ENCODE peak calls at places on chromosomes 2 and 18, in nine cellular contexts. One of them, this sample, is unnamed.

GRCh38 chr18:76264073-76264472 is 231.0 kb downstream of the ZNF516 start:
- DNase-seq in tibial nerve: no peak
- DNase-seq in AG04450: no peak
- DNase-seq in CD8-positive, alpha-beta T cell: no peak
- DNase-seq in GM23338: no peak
- DNase-seq in fibroblast of lung: no peak
- DNase-seq in upper lobe of right lung: no peak
- DNase-seq in lung: no peak
- DNase-seq in mammary epithelial cell: peak; percentile 55
- DNase-seq in this sample: no peak

GRCh38 chr2:2692599-2693389 is 361.7 kb upstream of the MYT1L start:
- DNase-seq in AG04450: no peak
- DNase-seq in upper lobe of right lung: peak; percentile 19
- DNase-seq in fibroblast of lung: no peak
- DNase-seq in CD8-positive, alpha-beta T cell: no peak
- DNase-seq in tibial nerve: no peak
- DNase-seq in mammary epithelial cell: no peak
- DNase-seq in GM23338: no peak
- DNase-seq in lung: no peak
- DNase-seq in this sample: no peak

GRCh38 chr2:175111200-175111657 is 56.8 kb downstream of the ATF2 start:
- DNase-seq in lung: no peak
- DNase-seq in AG04450: no peak
- DNase-seq in GM23338: peak; percentile 84
- DNase-seq in mammary epithelial cell: peak; percentile 34
- DNase-seq in CD8-positive, alpha-beta T cell: no peak
- DNase-seq in fibroblast of lung: peak; percentile 68
- DNase-seq in tibial nerve: no peak
- DNase-seq in upper lobe of right lung: no peak
- DNase-seq in this sample: no peak

GRCh38 chr2:144350151-144350802 is 169.6 kb downstream of the ZEB2 start:
- DNase-seq in lung: no peak
- DNase-seq in upper lobe of right lung: no peak
- DNase-seq in tibial nerve: no peak
- DNase-seq in GM23338: peak; percentile 75
- DNase-seq in fibroblast of lung: peak; percentile 18
- DNase-seq in CD8-positive, alpha-beta T cell: no peak
- DNase-seq in AG04450: no peak
- DNase-seq in mammary epithelial cell: no peak
- DNase-seq in this sample: no peak

GRCh38 chr2:6993230-6993640 is 76.0 kb downstream of the RNF144A start:
- DNase-seq in CD8-positive, alpha-beta T cell: no peak
- DNase-seq in upper lobe of right lung: no peak
- DNase-seq in fibroblast of lung: no peak
- DNase-seq in mammary epithelial cell: no peak
- DNase-seq in lung: no peak
- DNase-seq in tibial nerve: peak; percentile 64
- DNase-seq in GM23338: no peak
- DNase-seq in AG04450: no peak
- DNase-seq in this sample: no peak

GRCh38 chr2:145075454-145076062 is 555.6 kb upstream of the ZEB2 start:
- DNase-seq in upper lobe of right lung: no peak
- DNase-seq in mammary epithelial cell: no peak
- DNase-seq in GM23338: no peak
- DNase-seq in tibial nerve: no peak
- DNase-seq in lung: no peak
- DNase-seq in fibroblast of lung: no peak
- DNase-seq in AG04450: no peak
- DNase-seq in CD8-positive, alpha-beta T cell: no peak
- DNase-seq in this sample: no peak

GRCh38 chr2:123061534-123061933 is 963.6 kb upstream of the CNTNAP5 start:
- DNase-seq in CD8-positive, alpha-beta T cell: no peak
- DNase-seq in upper lobe of right lung: no peak
- DNase-seq in mammary epithelial cell: no peak
- DNase-seq in fibroblast of lung: no peak
- DNase-seq in lung: no peak
- DNase-seq in tibial nerve: no peak
- DNase-seq in AG04450: no peak
- DNase-seq in GM23338: peak; percentile 16
- DNase-seq in this sample: no peak

GRCh38 chr2:44086639-44087036 is 82.0 kb upstream of the PPM1B start:
- DNase-seq in GM23338: no peak
- DNase-seq in mammary epithelial cell: no peak
- DNase-seq in fibroblast of lung: no peak
- DNase-seq in upper lobe of right lung: no peak
- DNase-seq in CD8-positive, alpha-beta T cell: no peak
- DNase-seq in tibial nerve: no peak
- DNase-seq in lung: no peak
- DNase-seq in AG04450: no peak
- DNase-seq in this sample: no peak

GRCh38 chr2:33073018-33073417 is 126.3 kb downstream of the LTBP1 start:
- DNase-seq in lung: no peak
- DNase-seq in tibial nerve: no peak
- DNase-seq in fibroblast of lung: no peak
- DNase-seq in AG04450: no peak
- DNase-seq in GM23338: no peak
- DNase-seq in upper lobe of right lung: no peak
- DNase-seq in mammary epithelial cell: peak; percentile 21
- DNase-seq in CD8-positive, alpha-beta T cell: no peak
- DNase-seq in this sample: no peak

GRCh38 chr2:12318427-12319057 is 398.2 kb upstream of the TRIB2 start:
- DNase-seq in AG04450: no peak
- DNase-seq in mammary epithelial cell: peak; percentile 93
- DNase-seq in CD8-positive, alpha-beta T cell: no peak
- DNase-seq in GM23338: no peak
- DNase-seq in tibial nerve: no peak
- DNase-seq in fibroblast of lung: no peak
- DNase-seq in upper lobe of right lung: no peak
- DNase-seq in lung: no peak
- DNase-seq in this sample: no peak

GRCh38 chr18:21997207-21998143 is 171.9 kb upstream of the GATA6 start:
- DNase-seq in tibial nerve: no peak
- DNase-seq in CD8-positive, alpha-beta T cell: no peak
- DNase-seq in fibroblast of lung: peak; percentile 62
- DNase-seq in AG04450: no peak
- DNase-seq in upper lobe of right lung: no peak
- DNase-seq in mammary epithelial cell: peak; percentile 32
- DNase-seq in GM23338: peak; percentile 78
- DNase-seq in lung: no peak
- DNase-seq in this sample: no peak

GRCh38 chr2:235048549-235048948 is 96.7 kb downstream of the SH3BP4 start:
- DNase-seq in GM23338: no peak
- DNase-seq in fibroblast of lung: peak; percentile 22
- DNase-seq in lung: no peak
- DNase-seq in upper lobe of right lung: no peak
- DNase-seq in CD8-positive, alpha-beta T cell: no peak
- DNase-seq in mammary epithelial cell: no peak
- DNase-seq in AG04450: no peak
- DNase-seq in tibial nerve: no peak
- DNase-seq in this sample: peak; percentile 57

GRCh38 chr2:172462393-172463381 is 35.3 kb downstream of the ITGA6 start:
- DNase-seq in GM23338: no peak
- DNase-seq in tibial nerve: no peak
- DNase-seq in upper lobe of right lung: no peak
- DNase-seq in lung: no peak
- DNase-seq in mammary epithelial cell: peak; percentile 83
- DNase-seq in CD8-positive, alpha-beta T cell: peak; percentile 25
- DNase-seq in AG04450: no peak
- DNase-seq in fibroblast of lung: no peak
- DNase-seq in this sample: no peak
- TF ChIP-seq CTCF in GM23338: no peak
- TF ChIP-seq CTCF in tibial nerve: peak; percentile 22
- TF ChIP-seq CTCF in upper lobe of right lung: no peak
- TF ChIP-seq CTCF in lung: no peak
- TF ChIP-seq CTCF in mammary epithelial cell: no peak
- TF ChIP-seq CTCF in CD8-positive, alpha-beta T cell: peak; percentile 14
- TF ChIP-seq CTCF in AG04450: no peak
- TF ChIP-seq CTCF in fibroblast of lung: no peak
- TF ChIP-seq CTCF in this sample: no peak

GRCh38 chr2:164567335-164567989 is 53.8 kb downstream of the GRB14 start:
- DNase-seq in fibroblast of lung: no peak
- DNase-seq in lung: no peak
- DNase-seq in mammary epithelial cell: no peak
- DNase-seq in GM23338: no peak
- DNase-seq in CD8-positive, alpha-beta T cell: no peak
- DNase-seq in tibial nerve: no peak
- DNase-seq in AG04450: no peak
- DNase-seq in upper lobe of right lung: no peak
- DNase-seq in this sample: no peak

GRCh38 chr2:164569334-164569733 is 51.9 kb downstream of the GRB14 start:
- DNase-seq in mammary epithelial cell: no peak
- DNase-seq in upper lobe of right lung: no peak
- DNase-seq in fibroblast of lung: no peak
- DNase-seq in lung: no peak
- DNase-seq in CD8-positive, alpha-beta T cell: no peak
- DNase-seq in tibial nerve: no peak
- DNase-seq in AG04450: no peak
- DNase-seq in GM23338: no peak
- DNase-seq in this sample: no peak

GRCh38 chr2:164574931-164575330 is 46.4 kb downstream of the GRB14 start:
- DNase-seq in AG04450: no peak
- DNase-seq in fibroblast of lung: no peak
- DNase-seq in upper lobe of right lung: no peak
- DNase-seq in lung: no peak
- DNase-seq in tibial nerve: no peak
- DNase-seq in mammary epithelial cell: no peak
- DNase-seq in CD8-positive, alpha-beta T cell: no peak
- DNase-seq in GM23338: no peak
- DNase-seq in this sample: no peak

GRCh38 chr2:164568317-164568716 is 53.0 kb downstream of the GRB14 start:
- DNase-seq in upper lobe of right lung: no peak
- DNase-seq in CD8-positive, alpha-beta T cell: no peak
- DNase-seq in lung: no peak
- DNase-seq in AG04450: no peak
- DNase-seq in fibroblast of lung: no peak
- DNase-seq in mammary epithelial cell: no peak
- DNase-seq in GM23338: no peak
- DNase-seq in tibial nerve: no peak
- DNase-seq in this sample: no peak

DNA sequence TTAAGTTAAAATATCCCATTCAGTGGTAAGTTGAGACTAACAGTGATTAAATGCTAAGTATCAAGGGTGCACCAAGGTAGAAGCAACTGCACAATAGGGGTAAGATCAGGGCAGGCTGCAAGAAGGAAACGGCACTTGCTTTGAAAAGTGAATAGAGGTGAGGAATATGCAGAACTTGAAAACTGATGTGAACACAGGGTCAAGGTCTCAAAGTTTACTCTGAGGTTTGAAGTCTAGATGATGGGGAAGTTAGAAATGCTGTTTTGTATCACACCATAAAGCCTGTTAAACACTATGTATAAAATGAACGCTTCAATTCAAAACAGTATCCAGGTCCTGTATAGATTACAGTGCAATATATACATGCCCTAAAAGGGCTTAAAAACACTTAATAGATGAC is 50.8 kb downstream of the GRB14 start:
- DNase-seq in fibroblast of lung: no peak
- DNase-seq in CD8-positive, alpha-beta T cell: no peak
- DNase-seq in tibial nerve: no peak
- DNase-seq in upper lobe of right lung: no peak
- DNase-seq in mammary epithelial cell: no peak
- DNase-seq in AG04450: no peak
- DNase-seq in lung: no peak
- DNase-seq in GM23338: no peak
- DNase-seq in this sample: no peak
- H3K4me3 ChIP-seq in fibroblast of lung: no peak overlapping the region
- H3K4me3 ChIP-seq in CD8-positive, alpha-beta T cell: no peak overlapping the region
- H3K4me3 ChIP-seq in tibial nerve: no peak overlapping the region
- H3K4me3 ChIP-seq in upper lobe of right lung: no peak overlapping the region
- H3K4me3 ChIP-seq in mammary epithelial cell: no peak overlapping the region
- H3K4me3 ChIP-seq in AG04450: no peak overlapping the region
- H3K4me3 ChIP-seq in lung: no peak overlapping the region
- H3K4me3 ChIP-seq in GM23338: no peak overlapping the region
- H3K4me3 ChIP-seq in this sample: no peak overlapping the region

DNA sequence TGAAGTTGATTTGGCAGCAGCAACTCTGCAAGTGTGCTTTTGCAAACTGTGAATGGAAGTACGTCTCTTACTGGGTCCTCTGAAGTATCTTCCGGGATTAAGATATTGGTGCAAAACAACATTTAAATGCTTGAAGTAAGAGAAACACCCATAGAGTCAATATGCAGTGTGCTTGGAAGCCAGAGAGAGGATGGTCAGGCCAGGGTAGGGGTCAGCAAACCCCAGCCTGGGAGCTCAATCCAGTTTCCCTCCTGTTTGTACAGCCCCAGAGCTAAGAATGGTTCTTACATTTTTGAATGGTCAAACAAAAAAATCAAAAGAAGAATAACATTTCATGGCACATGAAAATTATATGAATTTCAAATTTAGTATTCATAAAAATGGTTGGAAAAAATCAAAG is 13.5 kb downstream of the CCDC68 start:
- DNase-seq in GM23338: no peak
- DNase-seq in fibroblast of lung: peak; percentile 37
- DNase-seq in lung: no peak
- DNase-seq in tibial nerve: no peak
- DNase-seq in CD8-positive, alpha-beta T cell: no peak
- DNase-seq in mammary epithelial cell: no peak
- DNase-seq in AG04450: no peak
- DNase-seq in upper lobe of right lung: no peak
- DNase-seq in this sample: no peak
- H3K27ac ChIP-seq in GM23338: no peak overlapping the region
- H3K27ac ChIP-seq in fibroblast of lung: peak overlapping the region; percentile 63
- H3K27ac ChIP-seq in lung: peak overlapping the region; percentile 91
- H3K27ac ChIP-seq in tibial nerve: no peak overlapping the region
- H3K27ac ChIP-seq in CD8-positive, alpha-beta T cell: no peak overlapping the region
- H3K27ac ChIP-seq in mammary epithelial cell: no peak overlapping the region
- H3K27ac ChIP-seq in AG04450: no peak overlapping the region
- H3K27ac ChIP-seq in upper lobe of right lung: peak overlapping the region; percentile 77
- H3K27ac ChIP-seq in this sample: peak overlapping the region; percentile 17

GRCh38 chr2:96209729-96210085 is 1.1 kb upstream of the STARD7 start:
- DNase-seq in tibial nerve: no peak
- DNase-seq in lung: no peak
- DNase-seq in CD8-positive, alpha-beta T cell: no peak
- DNase-seq in GM23338: no peak
- DNase-seq in upper lobe of right lung: no peak
- DNase-seq in AG04450: no peak
- DNase-seq in fibroblast of lung: no peak
- DNase-seq in mammary epithelial cell: no peak
- DNase-seq in this sample: no peak

GRCh38 chr2:96207778-96208143 is 866 bp downstream of the STARD7 start:
- DNase-seq in tibial nerve: no peak
- DNase-seq in mammary epithelial cell: no peak
- DNase-seq in lung: no peak
- DNase-seq in fibroblast of lung: no peak
- DNase-seq in GM23338: no peak
- DNase-seq in AG04450: no peak
- DNase-seq in CD8-positive, alpha-beta T cell: peak; percentile 2
- DNase-seq in upper lobe of right lung: no peak
- DNase-seq in this sample: no peak

GRCh38 chr2:96209011-96209728 is 543 bp upstream of the STARD7 start:
- DNase-seq in GM23338: no peak
- DNase-seq in AG04450: no peak
- DNase-seq in upper lobe of right lung: no peak
- DNase-seq in mammary epithelial cell: no peak
- DNase-seq in lung: no peak
- DNase-seq in fibroblast of lung: no peak
- DNase-seq in tibial nerve: no peak
- DNase-seq in CD8-positive, alpha-beta T cell: no peak
- DNase-seq in this sample: no peak

GRCh38 chr2:96207073-96207777 is 1.4 kb downstream of the STARD7 start:
- DNase-seq in mammary epithelial cell: peak; percentile 14
- DNase-seq in lung: no peak
- DNase-seq in upper lobe of right lung: no peak
- DNase-seq in GM23338: no peak
- DNase-seq in CD8-positive, alpha-beta T cell: no peak
- DNase-seq in fibroblast of lung: no peak
- DNase-seq in tibial nerve: no peak
- DNase-seq in AG04450: no peak
- DNase-seq in this sample: no peak

GRCh38 chr2:96208144-96209010 is at the start of gene STARD7:
- DNase-seq in fibroblast of lung: peak; percentile 98
- DNase-seq in upper lobe of right lung: peak; percentile 100
- DNase-seq in GM23338: peak; percentile 98
- DNase-seq in lung: peak; percentile 99
- DNase-seq in CD8-positive, alpha-beta T cell: peak; percentile 94
- DNase-seq in mammary epithelial cell: peak; percentile 97
- DNase-seq in AG04450: peak; percentile 94
- DNase-seq in tibial nerve: peak; percentile 96
- DNase-seq in this sample: peak; percentile 98
- TF ChIP-seq CTCF in fibroblast of lung: no peak
- TF ChIP-seq CTCF in upper lobe of right lung: peak; percentile 24
- TF ChIP-seq CTCF in GM23338: peak; percentile 9
- TF ChIP-seq CTCF in lung: no peak
- TF ChIP-seq CTCF in CD8-positive, alpha-beta T cell: no peak
- TF ChIP-seq CTCF in mammary epithelial cell: no peak
- TF ChIP-seq CTCF in AG04450: no peak
- TF ChIP-seq CTCF in tibial nerve: peak; percentile 59
- TF ChIP-seq CTCF in this sample: no peak

This sample was measured in coronary artery.